ENCODE peak calls at places on chromosomes 3 and 15, in five cellular contexts. E is epithelial cell of proximal tubule, R is cardiac fibroblast, L is bronchial epithelial cell, H is left ventricle myocardium inferior. P is an unnamed sample.

GRCh38 chr15:56772868-56773639 is 39.7 kb upstream of the ZNF280D start:
- DNase-seq in E (peak; percentile 9), R (no peak), L (no peak), H (no peak), P (no peak)

GRCh38 chr15:78316211-78317077 is 17.0 kb upstream of the SKIC8 start:
- DNase-seq in E (no peak), R (no peak), L (peak; percentile 49), H (no peak), P (no peak)

GRCh38 chr15:59812185-59812870 is 123.2 kb upstream of the BNIP2 start:
- DNase-seq in E (no peak), R (no peak), L (no peak), H (no peak), P (no peak)

GRCh38 chr15:92021765-92022164 is 168.3 kb downstream of the SLCO3A1 start:
- DNase-seq in E (no peak), R (no peak), L (no peak), H (no peak), P (no peak)

GRCh38 chr15:85396554-85396953 is 16.2 kb downstream of the AKAP13 start:
- DNase-seq in E (no peak), R (no peak), L (no peak), H (no peak), P (no peak)

GRCh38 chr3:55984631-55985030 is 483.6 kb downstream of the ERC2 start:
- DNase-seq in E (no peak), R (no peak), L (no peak), H (no peak), P (no peak)

GRCh38 chr3:43962043-43962442 is 271.3 kb downstream of the ABHD5 start:
- DNase-seq in E (no peak), R (no peak), L (no peak), H (no peak), P (no peak)

GRCh38 chr3:111285691-111286090 is 214.1 kb downstream of the NECTIN3 start:
- DNase-seq in E (no peak), R (no peak), L (no peak), H (no peak), P (no peak)

GRCh38 chr3:141454906-141455602 is 31.8 kb upstream of the RASA2 start:
- DNase-seq in E (peak; percentile 57), R (peak; percentile 87), L (peak; percentile 93), H (no peak), P (peak; percentile 83)

DNA sequence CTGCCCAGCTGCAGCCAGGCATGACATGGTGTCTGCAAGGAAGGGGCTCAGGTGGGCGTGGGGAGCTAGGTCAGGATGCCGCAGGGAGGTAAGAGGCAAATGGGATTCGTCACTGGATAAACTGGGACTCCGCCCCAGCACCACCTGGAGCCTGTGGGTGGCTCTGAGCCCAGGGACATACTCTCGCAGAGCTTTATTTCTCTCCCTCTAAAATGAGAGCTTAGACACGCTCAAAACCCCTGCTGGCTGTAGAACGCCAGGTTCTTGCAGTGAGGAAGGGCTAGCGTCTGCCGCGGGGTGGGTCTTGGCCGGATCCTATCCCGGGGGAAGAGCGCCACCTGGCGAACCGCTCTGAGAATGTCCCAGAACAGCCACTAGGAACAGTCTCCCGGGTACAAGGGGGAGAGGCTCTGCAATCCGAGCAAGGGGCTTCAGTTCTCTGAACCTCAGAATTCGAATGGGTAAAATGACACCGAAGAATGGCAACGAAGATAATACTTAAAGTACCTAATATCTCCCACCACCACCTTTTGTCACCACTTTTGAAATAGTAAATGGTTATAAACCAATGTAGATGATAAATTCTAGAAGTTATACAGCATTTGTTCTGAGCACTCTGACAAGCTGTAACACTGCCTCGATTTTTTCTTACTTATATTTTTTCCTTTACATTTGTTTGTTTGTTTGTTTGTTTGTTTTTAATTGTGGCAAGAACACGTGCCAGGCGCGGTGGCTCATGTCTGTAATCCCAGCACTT is 53.2 kb upstream of the SRGAP3 start:
- DNase-seq in E (peak; percentile 9), R (peak; percentile 84), L (peak; percentile 85), H (peak; percentile 72), P (peak; percentile 78)
- H3K4me3 ChIP-seq in E (peak overlapping the region; percentile 41), R (peak overlapping the region; percentile 18), L (peak overlapping the region; percentile 13), H (peak overlapping the region; percentile 53), P (peak overlapping the region; percentile 16)

DNA sequence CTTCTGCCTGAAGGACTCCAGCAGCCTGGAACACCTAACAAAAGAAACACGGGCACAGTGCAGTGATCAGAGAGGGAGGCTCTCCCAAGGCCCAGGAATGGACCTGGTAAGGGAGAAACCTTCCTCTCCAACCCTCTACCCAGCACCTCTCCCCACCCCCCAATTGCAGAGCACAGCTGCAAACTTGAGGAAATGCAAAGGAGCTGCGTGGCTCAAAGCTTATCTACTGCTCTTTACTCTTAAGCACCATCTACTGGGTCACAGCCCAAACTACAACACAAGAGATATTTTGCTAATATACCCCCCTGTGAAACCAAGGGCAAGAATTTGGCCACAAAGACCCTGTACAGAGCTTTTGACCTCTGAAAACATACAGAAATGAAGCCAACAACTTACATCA is 328.3 kb downstream of the OXSM start:
- DNase-seq in E (no peak), R (no peak), L (no peak), H (no peak), P (no peak)
- TF ChIP-seq CTCF in E (peak; percentile 74), R (no peak), L (no peak), H (peak; percentile 56), P (no peak)

GRCh38 chr3:15330031-15330596 is 2.3 kb downstream of the SH3BP5 start:
- DNase-seq in E (no peak), R (peak; percentile 87), L (no peak), H (peak; percentile 29), P (peak; percentile 75)
- H3K4me3 ChIP-seq in E (no peak overlapping the region), R (no peak overlapping the region), L (no peak overlapping the region), H (peak overlapping the region; percentile 89), P (no peak overlapping the region)

DNA sequence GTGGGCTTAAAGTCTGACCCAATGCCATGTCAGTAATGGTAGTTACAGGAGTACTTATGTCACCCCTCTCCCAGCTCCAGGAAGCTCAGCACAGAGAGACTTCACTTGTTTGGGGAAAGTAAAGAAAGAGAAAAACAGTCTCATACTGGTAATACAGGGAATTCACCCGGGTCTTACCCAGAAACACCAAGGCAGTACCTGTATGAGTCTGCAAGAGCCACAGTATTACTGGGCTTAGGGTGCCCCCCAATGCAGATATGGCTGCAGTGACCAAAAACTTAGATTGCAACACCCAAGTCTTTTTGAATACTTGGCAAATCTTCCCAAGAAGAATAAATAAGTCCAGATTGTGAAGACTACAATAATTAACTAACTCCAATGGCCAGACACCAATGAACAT is 622.1 kb downstream of the IGSF11 start:
- DNase-seq in E (no peak), R (no peak), L (no peak), H (no peak), P (no peak)
- TF ChIP-seq CTCF in E (no peak), R (no peak), L (no peak), H (no peak), P (no peak)

DNA sequence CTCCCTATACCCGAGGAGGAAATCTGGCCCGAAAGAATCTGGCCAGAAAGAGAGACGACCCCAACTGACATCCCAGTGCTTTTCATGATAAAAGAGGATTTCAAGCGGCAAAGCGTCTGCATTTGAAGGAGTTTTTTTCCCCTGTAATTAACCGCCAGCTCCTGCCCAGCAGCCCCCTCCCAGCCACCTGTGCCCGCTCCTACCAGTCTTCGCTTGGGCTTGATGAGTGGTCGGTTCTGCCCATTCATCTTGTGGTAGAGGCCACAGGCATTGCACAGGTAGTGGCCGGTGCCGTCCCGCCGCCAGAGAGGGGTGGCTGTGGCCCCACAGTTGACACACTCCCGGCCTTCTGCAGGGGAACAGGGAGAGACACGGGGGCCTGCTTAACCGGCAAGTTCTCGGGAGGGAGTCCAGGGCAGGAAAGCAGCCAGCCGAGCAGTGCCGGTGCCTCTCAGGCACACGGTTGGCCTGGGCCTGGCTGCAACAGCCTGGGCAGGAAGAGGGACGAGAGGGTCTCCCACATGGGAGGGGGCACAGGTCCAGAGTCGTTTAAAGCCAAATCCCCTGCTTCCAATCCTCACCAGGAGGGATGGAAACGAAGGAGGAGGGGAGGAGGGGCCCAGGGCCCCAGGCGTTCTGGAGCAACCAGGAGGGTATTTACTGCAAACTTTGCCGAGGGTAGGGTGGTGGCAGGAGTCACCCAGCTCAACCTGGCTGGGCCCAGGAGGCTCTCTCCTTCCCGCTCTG is 9.2 kb downstream of the GATA2 start:
- DNase-seq in E (no peak), R (no peak), L (no peak), H (no peak), P (no peak)
- H3K4me3 ChIP-seq in E (no peak overlapping the region), R (peak overlapping the region; percentile 5), L (no peak overlapping the region), H (peak overlapping the region; percentile 81), P (no peak overlapping the region)

GRCh38 chr3:185560676-185561075 is 8.3 kb upstream of the LIPH start:
- DNase-seq in E (no peak), R (no peak), L (no peak), H (no peak), P (no peak)
- TF ChIP-seq CTCF in E (no peak), R (no peak), L (no peak), H (no peak), P (no peak)

DNA sequence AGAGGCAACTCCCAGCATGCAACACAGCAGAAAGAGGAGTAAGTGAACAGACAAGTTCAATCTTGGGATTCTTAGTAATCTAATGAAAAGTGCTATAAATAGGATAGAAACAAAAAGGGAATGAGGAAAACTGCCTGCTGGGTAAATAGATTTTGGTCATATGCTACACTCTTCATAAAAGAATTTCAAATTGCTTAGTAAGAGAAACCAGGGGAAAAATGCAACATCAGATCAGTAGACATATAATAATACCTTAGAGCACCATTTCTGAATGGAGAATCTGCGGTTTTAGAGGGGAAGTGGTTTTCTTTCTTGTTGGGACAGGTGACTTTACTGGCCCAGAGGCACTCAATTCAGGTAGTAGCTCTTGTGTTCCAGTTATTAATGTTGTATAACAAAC is 13.4 kb upstream of the TBC1D5 start:
- DNase-seq in E (no peak), R (no peak), L (peak; percentile 73), H (no peak), P (no peak)
- H3K4me3 ChIP-seq in E (no peak overlapping the region), R (no peak overlapping the region), L (no peak overlapping the region), H (no peak overlapping the region), P (no peak overlapping the region)